ENCODE peak calls at places on chromosomes 16 and 17, in six cellular contexts. J is activated gamma-delta T cell treated with anti-CD3 and anti-CD28 coated beads, Interleukin-2, amount 50 U/mL, for 16 hours; W is HTR-8/SVneo; Y is RWPE1; E is neural progenitor cell; F is stomach. R is an unnamed sample.

GRCh38 chr16:23267647-23268046 is 34.5 kb upstream of the SCNN1B start:
- DNase-seq in J (no peak), W (no peak), Y (no peak), E (no peak), F (no peak), R (no peak)

GRCh38 chr17:419073-419735 is 66.6 kb upstream of the RPH3AL start:
- DNase-seq in J (no peak), W (no peak), Y (no peak), E (no peak), F (no peak), R (no peak)

GRCh38 chr16:54040975-54041374 is 245.6 kb downstream of the IRX3 start:
- DNase-seq in J (no peak), W (no peak), Y (no peak), E (no peak), F (no peak), R (no peak)

GRCh38 chr16:56513972-56514371 is 5.9 kb downstream of the BBS2 start:
- DNase-seq in J (peak; percentile 31), W (peak; percentile 48), Y (peak; percentile 52), E (peak; percentile 19), F (peak; percentile 48), R (no peak)

GRCh38 chr17:69761767-69762321 is 313.2 kb upstream of the KCNJ16 start:
- DNase-seq in J (no peak), W (peak; percentile 44), Y (peak; percentile 77), E (no peak), F (no peak), R (no peak)

GRCh38 chr16:88505405-88506082 is 52.5 kb downstream of the ZFPM1 start:
- DNase-seq in J (peak; percentile 43), W (no peak), Y (peak; percentile 36), E (no peak), F (peak; percentile 88), R (no peak)

GRCh38 chr17:81544281-81544974 is 7.7 kb downstream of the FAAP100 start:
- DNase-seq in J (no peak), W (no peak), Y (no peak), E (no peak), F (no peak), R (no peak)

GRCh38 chr17:34580685-34581445 is 1.5 kb downstream of the TMEM132E start:
- DNase-seq in J (no peak), W (no peak), Y (no peak), E (peak; percentile 67), F (no peak), R (no peak)

GRCh38 chr17:48270896-48271295 is 159.1 kb downstream of the SKAP1 start:
- DNase-seq in J (no peak), W (no peak), Y (no peak), E (no peak), F (no peak), R (no peak)

GRCh38 chr17:72498671-72499210 is 377.9 kb downstream of the SOX9 start:
- DNase-seq in J (no peak), W (no peak), Y (no peak), E (no peak), F (no peak), R (no peak)

GRCh38 chr17:37608369-37609169 is 649 bp downstream of the SYNRG start:
- DNase-seq in J (no peak), W (peak; percentile 50), Y (peak; percentile 15), E (peak; percentile 87), F (peak; percentile 26), R (peak; percentile 77)

GRCh38 chr17:40430272-40431230 is 12.7 kb upstream of the IGFBP4 start:
- DNase-seq in J (no peak), W (no peak), Y (no peak), E (no peak), F (peak; percentile 1), R (no peak)

R was measured in neuronal stem cell.